ENCODE peak calls at places on chromosomes 11 and 22, in six cellular contexts. One of them, this sample, is unnamed.

GRCh38 chr22:26592368-26593015 is 2.6 kb upstream of the TPST2 start:
- DNase-seq in H54: no peak
- DNase-seq in stomach: peak
- DNase-seq in body of pancreas: no peak
- DNase-seq in lower leg skin: no peak
- DNase-seq in A549: no peak
- DNase-seq in this sample: no peak

GRCh38 chr22:29816980-29817379 is 21.1 kb downstream of the ASCC2 start:
- DNase-seq in H54: no peak
- DNase-seq in stomach: no peak
- DNase-seq in body of pancreas: no peak
- DNase-seq in lower leg skin: no peak
- DNase-seq in A549: no peak
- DNase-seq in this sample: no peak

GRCh38 chr11:88039512-88040496 is 135.4 kb downstream of the RAB38 start:
- DNase-seq in H54: no peak
- DNase-seq in stomach: no peak
- DNase-seq in body of pancreas: no peak
- DNase-seq in lower leg skin: no peak
- DNase-seq in A549: no peak
- DNase-seq in this sample: no peak

GRCh38 chr22:29603358-29604191 is at the start of gene NF2:
- DNase-seq in H54: peak
- DNase-seq in stomach: peak
- DNase-seq in body of pancreas: peak
- DNase-seq in lower leg skin: peak
- DNase-seq in A549: peak
- DNase-seq in this sample: peak

GRCh38 chr11:114288139-114288538 is 8.1 kb upstream of the NNMT start:
- DNase-seq in H54: no peak
- DNase-seq in stomach: no peak
- DNase-seq in body of pancreas: no peak
- DNase-seq in lower leg skin: no peak
- DNase-seq in A549: no peak
- DNase-seq in this sample: no peak

GRCh38 chr11:133191931-133192330 is 340.4 kb downstream of the OPCML start:
- DNase-seq in H54: no peak
- DNase-seq in stomach: no peak
- DNase-seq in body of pancreas: no peak
- DNase-seq in lower leg skin: no peak
- DNase-seq in A549: no peak
- DNase-seq in this sample: no peak

GRCh38 chr11:1381793-1382425 is 7.8 kb upstream of the BRSK2 start:
- DNase-seq in H54: no peak
- DNase-seq in stomach: no peak
- DNase-seq in body of pancreas: no peak
- DNase-seq in lower leg skin: no peak
- DNase-seq in A549: no peak
- DNase-seq in this sample: no peak

GRCh38 chr11:117439256-117439655 is 111.6 kb downstream of the CEP164 start:
- DNase-seq in H54: no peak
- DNase-seq in stomach: no peak
- DNase-seq in body of pancreas: no peak
- DNase-seq in lower leg skin: no peak
- DNase-seq in A549: no peak
- DNase-seq in this sample: no peak

GRCh38 chr11:27599217-27599616 is 92.6 kb upstream of the LIN7C start:
- DNase-seq in H54: no peak
- DNase-seq in stomach: no peak
- DNase-seq in body of pancreas: no peak
- DNase-seq in lower leg skin: no peak
- DNase-seq in A549: peak
- DNase-seq in this sample: no peak

GRCh38 chr11:27600656-27601055 is 94.1 kb upstream of the LIN7C start:
- DNase-seq in H54: no peak
- DNase-seq in stomach: no peak
- DNase-seq in body of pancreas: no peak
- DNase-seq in lower leg skin: no peak
- DNase-seq in A549: no peak
- DNase-seq in this sample: no peak

GRCh38 chr11:27596802-27597201 is 90.2 kb upstream of the LIN7C start:
- DNase-seq in H54: no peak
- DNase-seq in stomach: no peak
- DNase-seq in body of pancreas: no peak
- DNase-seq in lower leg skin: no peak
- DNase-seq in A549: no peak
- DNase-seq in this sample: no peak

GRCh38 chr11:27592111-27592780 is 85.7 kb upstream of the LIN7C start:
- DNase-seq in H54: no peak
- DNase-seq in stomach: no peak
- DNase-seq in body of pancreas: no peak
- DNase-seq in lower leg skin: no peak
- DNase-seq in A549: no peak
- DNase-seq in this sample: peak

GRCh38 chr11:27596388-27596787 is 89.8 kb upstream of the LIN7C start:
- DNase-seq in H54: no peak
- DNase-seq in stomach: no peak
- DNase-seq in body of pancreas: no peak
- DNase-seq in lower leg skin: no peak
- DNase-seq in A549: no peak
- DNase-seq in this sample: no peak
- TF ChIP-seq POLR2A in H54: no peak
- TF ChIP-seq POLR2A in stomach: no peak
- TF ChIP-seq POLR2A in body of pancreas: no peak
- TF ChIP-seq POLR2A in lower leg skin: no peak
- TF ChIP-seq POLR2A in A549: no peak
- TF ChIP-seq POLR2A in this sample: no peak

GRCh38 chr11:47260366-47260765 is 2.6 kb downstream of the NR1H3 start:
- DNase-seq in H54: no peak
- DNase-seq in stomach: no peak
- DNase-seq in body of pancreas: no peak
- DNase-seq in lower leg skin: no peak
- DNase-seq in A549: no peak
- DNase-seq in this sample: no peak

GRCh38 chr11:47257518-47258316 is at the start of gene NR1H3:
- DNase-seq in H54: peak
- DNase-seq in stomach: peak
- DNase-seq in body of pancreas: peak
- DNase-seq in lower leg skin: peak
- DNase-seq in A549: peak
- DNase-seq in this sample: peak

GRCh38 chr11:47258317-47258902 is 614 bp downstream of the NR1H3 start:
- DNase-seq in H54: no peak
- DNase-seq in stomach: no peak
- DNase-seq in body of pancreas: no peak
- DNase-seq in lower leg skin: no peak
- DNase-seq in A549: no peak
- DNase-seq in this sample: no peak

GRCh38 chr11:47261291-47261800 is 3.5 kb downstream of the NR1H3 start:
- DNase-seq in H54: no peak
- DNase-seq in stomach: no peak
- DNase-seq in body of pancreas: no peak
- DNase-seq in lower leg skin: no peak
- DNase-seq in A549: no peak
- DNase-seq in this sample: no peak

GRCh38 chr11:47259178-47259977 is 1.6 kb downstream of the NR1H3 start:
- DNase-seq in H54: peak
- DNase-seq in stomach: peak
- DNase-seq in body of pancreas: no peak
- DNase-seq in lower leg skin: no peak
- DNase-seq in A549: peak
- DNase-seq in this sample: peak
- TF ChIP-seq POLR2A in H54: no peak
- TF ChIP-seq POLR2A in stomach: no peak
- TF ChIP-seq POLR2A in body of pancreas: no peak
- TF ChIP-seq POLR2A in lower leg skin: no peak
- TF ChIP-seq POLR2A in A549: no peak
- TF ChIP-seq POLR2A in this sample: no peak

GRCh38 chr11:61057615-61058014 is 44.7 kb upstream of the CD5 start:
- DNase-seq in H54: no peak
- DNase-seq in stomach: no peak
- DNase-seq in body of pancreas: no peak
- DNase-seq in lower leg skin: peak
- DNase-seq in A549: no peak
- DNase-seq in this sample: no peak

GRCh38 chr11:61058583-61059259 is 43.6 kb upstream of the CD5 start:
- DNase-seq in H54: no peak
- DNase-seq in stomach: no peak
- DNase-seq in body of pancreas: no peak
- DNase-seq in lower leg skin: peak
- DNase-seq in A549: no peak
- DNase-seq in this sample: no peak

GRCh38 chr11:61059260-61059752 is 43.0 kb upstream of the CD5 start:
- DNase-seq in H54: no peak
- DNase-seq in stomach: no peak
- DNase-seq in body of pancreas: no peak
- DNase-seq in lower leg skin: peak
- DNase-seq in A549: no peak
- DNase-seq in this sample: no peak

GRCh38 chr11:61062181-61062955 is 39.9 kb upstream of the CD5 start:
- DNase-seq in H54: no peak
- DNase-seq in stomach: no peak
- DNase-seq in body of pancreas: no peak
- DNase-seq in lower leg skin: peak
- DNase-seq in A549: no peak
- DNase-seq in this sample: no peak

DNA sequence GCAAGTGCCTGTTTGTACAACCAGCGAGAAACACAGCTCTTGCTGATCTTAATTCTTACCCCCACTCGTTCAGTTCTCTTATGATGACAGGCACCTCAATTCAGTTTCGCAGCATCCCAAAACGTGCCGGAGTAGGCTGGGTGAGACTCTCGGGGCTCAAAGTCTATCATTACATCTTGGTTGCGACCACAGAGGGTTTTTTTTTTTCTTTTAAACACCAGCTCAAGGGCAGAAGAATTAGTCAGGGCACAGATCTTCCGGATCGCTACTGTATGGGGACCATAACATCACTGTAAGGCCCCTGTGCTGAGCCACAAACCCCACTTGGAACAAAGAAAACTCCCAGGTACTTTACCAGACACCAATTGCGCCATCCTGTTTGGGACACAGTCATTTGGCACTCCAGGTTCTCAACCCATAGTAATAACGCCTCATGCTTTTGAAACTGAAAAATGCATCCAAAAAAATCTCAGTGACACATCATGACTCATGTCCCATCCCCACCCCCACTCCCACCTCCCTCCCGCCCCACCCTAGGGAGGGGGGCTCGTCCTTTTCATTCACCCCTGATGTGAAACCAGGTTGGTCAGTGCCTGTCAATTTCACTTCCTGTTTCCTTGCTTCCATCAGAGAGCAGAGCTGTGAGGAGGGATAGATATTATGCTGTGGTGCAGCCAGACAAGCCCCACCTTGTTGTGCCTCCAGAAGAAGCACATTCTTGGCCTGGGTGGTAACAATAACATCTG is 41.0 kb upstream of the CD5 start:
- DNase-seq in H54: peak
- DNase-seq in stomach: no peak
- DNase-seq in body of pancreas: no peak
- DNase-seq in lower leg skin: peak
- DNase-seq in A549: no peak
- DNase-seq in this sample: no peak
- TF ChIP-seq POLR2A in H54: no peak
- TF ChIP-seq POLR2A in stomach: no peak
- TF ChIP-seq POLR2A in body of pancreas: no peak
- TF ChIP-seq POLR2A in lower leg skin: no peak
- TF ChIP-seq POLR2A in A549: no peak
- TF ChIP-seq POLR2A in this sample: no peak

GRCh38 chr22:45227645-45228400 is 12.9 kb downstream of the KIAA0930 start:
- DNase-seq in H54: no peak
- DNase-seq in stomach: no peak
- DNase-seq in body of pancreas: no peak
- DNase-seq in lower leg skin: no peak
- DNase-seq in A549: no peak
- DNase-seq in this sample: no peak

GRCh38 chr22:45228401-45228754 is 12.3 kb downstream of the KIAA0930 start:
- DNase-seq in H54: no peak
- DNase-seq in stomach: no peak
- DNase-seq in body of pancreas: no peak
- DNase-seq in lower leg skin: no peak
- DNase-seq in A549: no peak
- DNase-seq in this sample: no peak

GRCh38 chr22:45231293-45231692 is 9.4 kb downstream of the KIAA0930 start:
- DNase-seq in H54: no peak
- DNase-seq in stomach: no peak
- DNase-seq in body of pancreas: no peak
- DNase-seq in lower leg skin: no peak
- DNase-seq in A549: no peak
- DNase-seq in this sample: no peak

GRCh38 chr22:45230026-45230845 is 10.5 kb downstream of the KIAA0930 start:
- DNase-seq in H54: no peak
- DNase-seq in stomach: no peak
- DNase-seq in body of pancreas: no peak
- DNase-seq in lower leg skin: no peak
- DNase-seq in A549: no peak
- DNase-seq in this sample: no peak

DNA sequence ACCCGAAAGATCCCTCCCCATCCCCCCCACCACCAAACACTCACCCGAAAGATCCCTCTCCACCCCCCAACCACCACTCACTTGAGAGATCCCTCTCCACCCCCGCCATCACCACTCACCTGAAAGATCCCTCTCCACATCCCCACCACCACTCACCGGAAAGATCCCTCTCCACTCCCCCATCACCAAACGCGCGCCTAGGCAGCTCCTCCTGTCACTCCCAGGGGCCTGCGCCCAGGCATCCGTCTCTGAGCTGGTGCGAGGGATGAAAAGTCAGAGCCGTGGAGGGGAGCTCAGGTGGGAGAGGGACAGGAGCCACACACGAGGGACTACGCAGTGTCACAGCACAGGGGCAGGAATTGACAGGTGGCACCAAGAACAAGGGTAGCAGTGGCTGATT is 11.5 kb downstream of the KIAA0930 start:
- DNase-seq in H54: no peak
- DNase-seq in stomach: no peak
- DNase-seq in body of pancreas: no peak
- DNase-seq in lower leg skin: no peak
- DNase-seq in A549: no peak
- DNase-seq in this sample: no peak
- TF ChIP-seq POLR2A in H54: no peak
- TF ChIP-seq POLR2A in stomach: no peak
- TF ChIP-seq POLR2A in body of pancreas: no peak
- TF ChIP-seq POLR2A in lower leg skin: no peak
- TF ChIP-seq POLR2A in A549: no peak
- TF ChIP-seq POLR2A in this sample: no peak

GRCh38 chr22:46104170-46104880 is 46.0 kb upstream of the PPARA start:
- DNase-seq in H54: no peak
- DNase-seq in stomach: peak
- DNase-seq in body of pancreas: peak
- DNase-seq in lower leg skin: no peak
- DNase-seq in A549: no peak
- DNase-seq in this sample: no peak
- TF ChIP-seq POLR2A in H54: no peak
- TF ChIP-seq POLR2A in stomach: no peak
- TF ChIP-seq POLR2A in body of pancreas: peak
- TF ChIP-seq POLR2A in lower leg skin: no peak
- TF ChIP-seq POLR2A in A549: no peak
- TF ChIP-seq POLR2A in this sample: no peak

This sample was measured in erythroblast.